ENCODE peak calls at places on chromosome 18, in five cellular contexts. S, I, J, P and O are unnamed samples.

GRCh38 chr18:45324489-45325111 is 290.7 kb upstream of the SLC14A2 start:
- DNase-seq in P (peak; percentile 88), I (no peak), J (peak; percentile 92), S (peak; percentile 20), O (peak; percentile 89)

GRCh38 chr18:2994603-2995432 is 18.1 kb downstream of the LPIN2 start:
- DNase-seq in J (peak; percentile 76), I (no peak), P (no peak), S (peak; percentile 31), O (no peak)

GRCh38 chr18:29160123-29160522 is 983.2 kb upstream of the CDH2 start:
- DNase-seq in S (no peak), I (no peak), J (no peak), P (no peak), O (no peak)

GRCh38 chr18:34322365-34323289 is 97.9 kb upstream of the NOL4 start:
- DNase-seq in J (no peak), P (no peak), I (peak; percentile 70), S (peak; percentile 55), O (no peak)

GRCh38 chr18:74556166-74556565 is 21.9 kb downstream of the CNDP1 start:
- DNase-seq in P (no peak), I (no peak), S (no peak), J (no peak), O (no peak)

GRCh38 chr18:70672581-70672980 is 383.7 kb downstream of the SOCS6 start:
- DNase-seq in S (no peak), J (no peak), I (no peak), P (no peak), O (no peak)

GRCh38 chr18:3400567-3401296 is 49.2 kb upstream of the TGIF1 start:
- DNase-seq in S (no peak), I (no peak), P (no peak), J (no peak), O (no peak)

GRCh38 chr18:79513381-79514081 is 117.8 kb downstream of the NFATC1 start:
- DNase-seq in J (peak; percentile 56), I (peak; percentile 11), S (no peak), P (no peak), O (peak; percentile 51)

GRCh38 chr18:21458322-21458721 is 142.2 kb downstream of the ESCO1 start:
- DNase-seq in I (no peak), P (peak; percentile 85), J (peak; percentile 78), S (no peak), O (no peak)

GRCh38 chr18:32373995-32374394 is 96.7 kb downstream of the GAREM1 start:
- DNase-seq in P (peak; percentile 11), J (no peak), S (peak; percentile 61), I (no peak), O (no peak)

GRCh38 chr18:2848145-2848878 is 1.5 kb downstream of the EMILIN2 start:
- DNase-seq in S (no peak), I (no peak), J (no peak), P (no peak), O (no peak)

GRCh38 chr18:73164430-73164829 is 296.6 kb upstream of the NETO1 start:
- DNase-seq in S (no peak), J (no peak), I (no peak), P (no peak), O (no peak)

GRCh38 chr18:6058941-6059340 is 163.6 kb upstream of the TMEM200C start:
- DNase-seq in S (no peak), P (no peak), J (no peak), I (no peak), O (no peak)

GRCh38 chr18:9333441-9334350 is 877 bp upstream of the TWSG1 start:
- DNase-seq in P (no peak), S (peak; percentile 7), J (peak; percentile 65), I (peak; percentile 60), O (peak; percentile 58)

GRCh38 chr18:79975043-79975442 is 10.6 kb downstream of the HSBP1L1 start:
- DNase-seq in P (no peak), I (no peak), J (no peak), S (no peak), O (no peak)

GRCh38 chr18:79786304-79786703 is 11.4 kb upstream of the KCNG2 start:
- DNase-seq in I (no peak), S (no peak), P (no peak), J (no peak), O (no peak)

GRCh38 chr18:63997041-63997440 is 27.2 kb downstream of the SERPINB8 start:
- DNase-seq in I (no peak), S (no peak), J (no peak), P (no peak), O (no peak)

GRCh38 chr18:38933322-38933721 is 1367.7 kb upstream of the CELF4 start:
- DNase-seq in J (no peak), P (no peak), S (no peak), I (no peak), O (no peak)

GRCh38 chr18:28267878-28268625 is 91.1 kb upstream of the CDH2 start:
- DNase-seq in P (no peak), J (no peak), S (no peak), I (no peak), O (no peak)

GRCh38 chr18:71209944-71210343 is 921.1 kb downstream of the SOCS6 start:
- DNase-seq in S (no peak), I (no peak), J (no peak), P (no peak), O (no peak)

GRCh38 chr18:34158881-34159690 is 65.6 kb downstream of the NOL4 start:
- DNase-seq in J (peak; percentile 64), S (no peak), I (peak; percentile 20), P (no peak), O (no peak)

GRCh38 chr18:5894215-5894612 is 1.1 kb downstream of the TMEM200C start:
- DNase-seq in S (no peak), J (no peak), P (no peak), I (no peak), O (no peak)

GRCh38 chr18:57466307-57466706 is 31.1 kb downstream of the ONECUT2 start:
- DNase-seq in I (no peak), S (no peak), J (no peak), P (no peak), O (no peak)

GRCh38 chr18:40810371-40810770 is 1144.7 kb upstream of the PIK3C3 start:
- DNase-seq in I (no peak), P (no peak), J (no peak), S (no peak), O (no peak)

GRCh38 chr18:11322716-11323115 is 173.3 kb upstream of the PIEZO2 start:
- DNase-seq in S (no peak), J (no peak), I (no peak), P (no peak), O (no peak)

GRCh38 chr18:46333371-46334199 is 229.4 kb downstream of the HAUS1 start:
- DNase-seq in I (no peak), S (no peak), J (peak; percentile 40), P (no peak), O (no peak)

GRCh38 chr18:60554961-60555360 is 182.4 kb upstream of the MC4R start:
- DNase-seq in I (no peak), J (no peak), S (no peak), P (no peak), O (no peak)

GRCh38 chr18:32049393-32050161 is 31.0 kb downstream of the RNF125 start:
- DNase-seq in S (peak; percentile 55), I (peak; percentile 58), P (peak; percentile 8), J (peak; percentile 68), O (no peak)

GRCh38 chr18:58559427-58560186 is 69.3 kb downstream of the ALPK2 start:
- DNase-seq in I (no peak), S (peak; percentile 33), J (no peak), P (no peak), O (no peak)

DNA sequence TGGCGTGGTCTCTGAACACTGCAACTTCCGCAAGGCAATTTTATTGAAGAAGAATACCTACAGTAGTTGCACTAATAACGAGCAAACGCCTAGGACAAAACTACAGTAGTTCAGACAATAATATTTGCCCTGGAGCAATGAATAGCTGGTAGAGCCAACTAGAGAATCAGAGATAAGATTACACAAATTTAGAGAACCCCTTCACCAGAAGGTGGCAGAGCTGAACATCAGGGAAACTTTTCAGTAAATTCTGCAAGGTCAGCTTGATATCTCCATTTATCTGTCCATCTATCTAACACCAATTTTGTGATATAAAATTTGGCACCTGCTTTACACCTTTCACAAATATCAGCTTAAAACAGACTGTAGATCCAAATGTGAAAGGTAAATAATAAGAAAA is 43.8 kb downstream of the CDH19 start:
- DNase-seq in S (no peak), P (no peak), I (no peak), J (no peak), O (no peak)
- TF ChIP-seq CTCF in S (peak; percentile 36), P (no peak), I (no peak), J (no peak), O (peak; percentile 45)

DNA sequence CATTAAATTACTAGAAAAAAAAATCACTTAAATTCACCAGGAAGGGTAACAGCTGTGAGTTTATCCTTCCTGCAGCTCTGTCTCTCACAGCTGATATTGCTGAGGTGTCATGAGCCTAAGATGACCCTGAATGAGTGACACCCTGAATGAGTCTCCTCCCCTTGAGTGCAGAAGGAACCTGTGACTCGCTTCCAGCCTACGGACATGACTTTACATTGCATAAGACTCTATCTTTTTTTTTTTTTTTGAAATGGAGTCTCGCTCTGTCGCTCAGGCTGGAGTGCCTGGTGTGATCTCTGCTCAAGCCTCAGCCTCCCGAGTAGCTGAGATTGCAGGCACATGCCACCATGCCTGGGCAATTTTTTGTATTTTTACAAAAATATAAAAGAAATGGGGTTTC is 14.1 kb downstream of the MRO start:
- DNase-seq in I (no peak), P (no peak), J (no peak), S (no peak), O (no peak)
- H3K4me1 ChIP-seq in I (no peaks in the 10 kb centered on the region), P (no peaks in the 10 kb centered on the region), J (no peaks in the 10 kb centered on the region), S (no peaks in the 10 kb centered on the region), O (no peaks in the 10 kb centered on the region)

DNA sequence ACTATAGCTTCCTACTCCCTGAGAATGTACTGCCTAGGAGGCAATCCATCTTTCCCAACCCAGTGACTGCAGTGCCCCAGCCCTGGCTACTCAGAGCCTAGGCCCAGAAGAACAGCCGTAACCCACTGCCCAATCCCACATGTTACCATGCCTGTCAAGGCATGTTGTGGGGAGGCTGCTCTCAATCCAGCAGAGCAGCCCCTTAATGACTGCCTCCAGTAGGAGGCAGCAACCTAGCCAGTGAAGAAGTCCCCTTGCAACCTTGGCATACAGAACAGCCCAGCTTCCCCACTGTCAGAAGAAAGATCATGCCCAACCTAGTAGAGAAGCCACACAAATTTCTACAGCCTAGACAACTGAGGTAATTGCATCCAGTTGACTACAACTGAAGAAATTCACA is 44.2 kb upstream of the CDH7 start:
- DNase-seq in J (no peak), S (no peak), I (no peak), P (no peak), O (no peak)
- TF ChIP-seq CTCF in J (no peak), S (no peak), I (no peak), P (no peak), O (no peak)

GRCh38 chr18:7576685-7577084 is 9.6 kb downstream of the PTPRM start:
- DNase-seq in P (no peak), I (no peak), S (no peak), J (no peak), O (no peak)

GRCh38 chr18:7579176-7579922 is 12.2 kb downstream of the PTPRM start:
- DNase-seq in S (no peak), I (no peak), P (no peak), J (no peak), O (no peak)

GRCh38 chr18:7577706-7578105 is 10.6 kb downstream of the PTPRM start:
- DNase-seq in S (no peak), I (no peak), J (no peak), P (no peak), O (no peak)

GRCh38 chr18:7572837-7573236 is 5.7 kb downstream of the PTPRM start:
- DNase-seq in J (no peak), I (no peak), S (no peak), P (no peak), O (no peak)

GRCh38 chr18:7575465-7576026 is 8.4 kb downstream of the PTPRM start:
- DNase-seq in I (no peak), P (no peak), J (no peak), S (no peak), O (no peak)
- H3K4me1 ChIP-seq in I (no peaks in the 10 kb centered on the region), P (peaks cover 33% of the 10 kb centered on the region), J (no peaks in the 10 kb centered on the region), S (no peaks in the 10 kb centered on the region), O (peaks cover 19% of the 10 kb centered on the region)

GRCh38 chr18:42941860-42942259 is 173.6 kb downstream of the RIT2 start:
- DNase-seq in P (no peak), S (no peak), J (no peak), I (no peak), O (no peak)
- TF ChIP-seq CTCF in P (no peak), S (no peak), J (no peak), I (no peak), O (no peak)